ENCODE peak calls at places on chromosomes 16 and 17, in eight cellular contexts. E is activated T-cell treated with anti-CD3 and anti-CD28 coated beads for 1 hour; B is CD8-positive, alpha-beta memory T cell; Q is fibroblast of mammary gland; H is OCI-LY7; T is stimulated activated CD8-positive, alpha-beta memory T cell treated with anti-CD3 and anti-CD28 coated beads, Interleukin-7, amount 100 ng/mL, for 1 hour; M is astrocyte of the spinal cord; C is stimulated activated naive B cell treated with anti-CD40 and anti-IgM and Interleukin-4, amounts not matched to agents 10 μg/mL and 1 μg/mL and 100 μg/mL, for 72 hours. A is an unnamed sample.

GRCh38 chr16:19524866-19525723 is 1.4 kb downstream of the CCP110 start:
- DNase-seq in B (no peak), C (no peak), H (peak), Q (no peak), T (no peak), M (peak), E (no peak), A (no peak)

GRCh38 chr16:677306-678190 is 2.1 kb downstream of the RHBDL1 start:
- DNase-seq in T (no peak), H (no peak), M (no peak), E (no peak), C (no peak), B (no peak), Q (no peak), A (no peak)

GRCh38 chr16:48075398-48075797 is 80.4 kb downstream of the ABCC12 start:
- DNase-seq in C (no peak), Q (peak), T (no peak), H (no peak), M (peak), B (no peak), E (no peak), A (no peak)

GRCh38 chr16:15777533-15778203 is 79.2 kb downstream of the MYH11 start:
- DNase-seq in E (no peak), H (peak), M (peak), C (peak), B (no peak), Q (peak), T (no peak), A (no peak)

GRCh38 chr17:58377005-58377660 is 25.1 kb upstream of the SUPT4H1 start:
- DNase-seq in B (no peak), M (no peak), Q (no peak), E (no peak), T (no peak), C (no peak), H (no peak), A (no peak)

GRCh38 chr16:88007321-88007731 is 56.1 kb downstream of the BANP start:
- DNase-seq in B (peak), E (no peak), T (no peak), C (no peak), H (no peak), M (no peak), Q (no peak), A (no peak)

GRCh38 chr17:44197980-44198720 is 1.5 kb downstream of the ATXN7L3 start:
- DNase-seq in Q (peak), C (peak), M (peak), B (peak), H (peak), E (no peak), T (no peak), A (no peak)

GRCh38 chr17:44768505-44769142 is 9.8 kb downstream of the ADAM11 start:
- DNase-seq in T (no peak), H (no peak), C (no peak), E (no peak), B (no peak), M (no peak), Q (no peak), A (no peak)

GRCh38 chr17:3768341-3768740 is 32.6 kb downstream of the ITGAE start:
- DNase-seq in T (no peak), C (no peak), E (no peak), B (no peak), M (no peak), H (no peak), Q (no peak), A (no peak)

GRCh38 chr16:78034530-78034929 is 12.2 kb downstream of the CLEC3A start:
- DNase-seq in H (no peak), E (no peak), C (no peak), T (no peak), B (no peak), Q (no peak), M (peak), A (peak)

GRCh38 chr16:84228321-84228838 is 11.4 kb downstream of the KCNG4 start:
- DNase-seq in B (no peak), E (no peak), H (no peak), Q (peak), C (no peak), M (peak), T (no peak), A (peak)

GRCh38 chr17:4576729-4577322 is 7.5 kb upstream of the SMTNL2 start:
- DNase-seq in T (no peak), C (no peak), B (no peak), M (no peak), H (no peak), E (no peak), Q (no peak), A (no peak)

GRCh38 chr17:42513686-42514085 is 22.4 kb upstream of the NAGLU start:
- DNase-seq in T (no peak), C (no peak), B (no peak), E (no peak), H (no peak), Q (no peak), M (no peak), A (no peak)

GRCh38 chr16:49639739-49640388 is 216.0 kb downstream of the ZNF423 start:
- DNase-seq in Q (peak), T (no peak), C (no peak), B (no peak), E (no peak), M (peak), H (no peak), A (no peak)

GRCh38 chr16:54657058-54657708 is 273.5 kb upstream of the IRX5 start:
- DNase-seq in M (peak), T (no peak), H (no peak), E (no peak), Q (peak), C (no peak), B (no peak), A (no peak)

GRCh38 chr16:9115277-9115676 is 23.8 kb downstream of the HAPSTR1 start:
- DNase-seq in C (no peak), B (no peak), E (no peak), Q (no peak), T (no peak), M (peak), H (no peak), A (no peak)

GRCh38 chr16:85484337-85485295 is 128.5 kb upstream of the GSE1 start:
- DNase-seq in H (no peak), T (no peak), E (no peak), C (no peak), B (no peak), Q (no peak), M (no peak), A (no peak)

GRCh38 chr17:80704381-80704819 is 159.8 kb downstream of the RPTOR start:
- DNase-seq in E (no peak), Q (peak), C (no peak), M (no peak), H (no peak), T (no peak), B (no peak), A (no peak)

GRCh38 chr17:4607261-4607731 is 23.0 kb downstream of the SMTNL2 start:
- DNase-seq in M (no peak), T (no peak), H (no peak), E (no peak), C (no peak), B (no peak), Q (no peak), A (no peak)

GRCh38 chr16:47493358-47494337 is 32.5 kb downstream of the PHKB start:
- DNase-seq in B (no peak), E (no peak), Q (no peak), C (no peak), H (peak), M (no peak), T (no peak), A (no peak)

GRCh38 chr16:81645303-81645702 is 133.8 kb upstream of the PLCG2 start:
- DNase-seq in T (no peak), Q (peak), M (peak), H (no peak), C (no peak), E (no peak), B (no peak), A (peak)

GRCh38 chr17:36880506-36880905 is 56.8 kb upstream of the LHX1 start:
- DNase-seq in C (no peak), Q (no peak), T (no peak), M (no peak), H (no peak), E (no peak), B (no peak), A (no peak)

GRCh38 chr17:40018211-40019121 is 3.2 kb downstream of the CSF3 start:
- DNase-seq in Q (peak), H (no peak), B (no peak), T (no peak), C (no peak), M (no peak), E (no peak), A (no peak)

GRCh38 chr17:13600475-13601316 is 1.0 kb downstream of the HS3ST3A1 start:
- DNase-seq in B (no peak), H (no peak), E (no peak), M (peak), T (no peak), C (no peak), Q (no peak), A (no peak)

GRCh38 chr17:12530126-12530525 is 135.6 kb upstream of the MYOCD start:
- DNase-seq in C (no peak), Q (no peak), B (no peak), E (no peak), M (no peak), H (no peak), T (no peak), A (no peak)

GRCh38 chr16:89478576-89479221 is 11.7 kb downstream of the ANKRD11 start:
- DNase-seq in M (no peak), E (no peak), T (no peak), C (no peak), B (no peak), H (no peak), Q (peak), A (no peak)

GRCh38 chr17:19716108-19717030 is at the start of gene SLC47A2:
- DNase-seq in H (no peak), B (no peak), E (no peak), C (no peak), Q (no peak), T (no peak), M (no peak), A (no peak)

GRCh38 chr17:61063528-61063927 is 336.1 kb upstream of the TBX2 start:
- DNase-seq in H (no peak), Q (no peak), B (no peak), T (no peak), C (no peak), E (no peak), M (no peak), A (no peak)

GRCh38 chr17:30290696-30291570 is 811 bp downstream of the BLMH start:
- DNase-seq in C (peak), B (no peak), H (peak), M (no peak), Q (peak), E (peak), T (peak), A (no peak)

GRCh38 chr17:28087743-28088142 is 45.3 kb downstream of the NLK start:
- DNase-seq in C (no peak), M (no peak), T (no peak), B (no peak), H (no peak), Q (no peak), E (no peak), A (no peak)

GRCh38 chr16:70789231-70789926 is 11.6 kb downstream of the VAC14 start:
- DNase-seq in E (no peak), B (no peak), M (peak), H (no peak), C (no peak), Q (peak), T (no peak), A (no peak)

GRCh38 chr16:84600343-84601229 is 17.3 kb downstream of the COTL1 start:
- DNase-seq in H (peak), T (no peak), M (peak), Q (no peak), C (peak), E (no peak), B (peak), A (no peak)

GRCh38 chr17:73198201-73198929 is 5.5 kb downstream of the COG1 start:
- DNase-seq in T (no peak), M (no peak), E (no peak), B (no peak), C (no peak), H (no peak), Q (no peak), A (no peak)

GRCh38 chr17:28551421-28552186 is 820 bp downstream of the UNC119 start:
- DNase-seq in E (no peak), B (no peak), H (no peak), C (no peak), T (no peak), M (no peak), Q (no peak), A (no peak)

GRCh38 chr16:23030001-23030400 is 119.3 kb downstream of the USP31 start:
- DNase-seq in Q (no peak), T (no peak), E (no peak), H (no peak), M (no peak), C (no peak), B (no peak), A (no peak)

GRCh38 chr17:61926831-61927210 is 961 bp downstream of the INTS2 start:
- DNase-seq in C (no peak), T (no peak), E (no peak), B (no peak), H (no peak), M (peak), Q (peak), A (peak)

GRCh38 chr16:3195975-3196374 is 8.0 kb downstream of the OR1F1 start:
- DNase-seq in H (no peak), C (no peak), M (no peak), Q (peak), T (no peak), B (no peak), E (no peak), A (no peak)